ENCODE peak calls at places on chromosomes 4 and X, in six cellular contexts. L, O, D, R, G and F are unnamed samples.

GRCh38 chr4:101279377-101279871 is 67.9 kb downstream of the PPP3CA start:
- DNase-seq in L (no peak), O (no peak), D (peak), R (no peak), G (no peak), F (no peak)

GRCh38 chr4:105996845-105997244 is 101.6 kb downstream of the NPNT start:
- DNase-seq in L (no peak), O (no peak), D (peak), R (no peak), G (peak), F (no peak)

GRCh38 chrX:18951032-18951431 is 32.9 kb downstream of the PHKA2 start:
- DNase-seq in L (no peak), O (no peak), D (no peak), R (no peak), G (no peak), F (no peak)

GRCh38 chr4:177250056-177250696 is 59.5 kb upstream of the NEIL3 start:
- DNase-seq in L (peak), O (peak), D (peak), R (peak), G (peak), F (no peak)

GRCh38 chr4:169115897-169116254 is 105.8 kb upstream of the CBR4 start:
- DNase-seq in L (peak), O (no peak), D (peak), R (peak), G (peak), F (peak)

GRCh38 chrX:103480526-103480925 is 38.8 kb downstream of the RAB40A start:
- DNase-seq in L (no peak), O (no peak), D (no peak), R (no peak), G (no peak), F (no peak)

GRCh38 chr4:73422458-73422752 is 13.6 kb upstream of the AFP start:
- DNase-seq in L (no peak), O (no peak), D (no peak), R (no peak), G (no peak), F (no peak)

GRCh38 chrX:38939067-38939466 is 137.8 kb downstream of the MID1IP1 start:
- DNase-seq in L (no peak), O (no peak), D (no peak), R (peak), G (no peak), F (no peak)

GRCh38 chr4:154736774-154737173 is 7.0 kb upstream of the LRAT start:
- DNase-seq in L (no peak), O (no peak), D (no peak), R (no peak), G (no peak), F (no peak)

GRCh38 chr4:151874328-151874727 is 113.5 kb upstream of the GATB start:
- DNase-seq in L (no peak), O (no peak), D (no peak), R (no peak), G (no peak), F (no peak)

GRCh38 chr4:112075129-112075753 is 70.0 kb upstream of the FAM241A start:
- DNase-seq in L (no peak), O (no peak), D (peak), R (peak), G (peak), F (no peak)

GRCh38 chrX:20412871-20413486 is 146.3 kb upstream of the RPS6KA3 start:
- DNase-seq in L (no peak), O (peak), D (no peak), R (no peak), G (no peak), F (no peak)

GRCh38 chrX:40877869-40878268 is 142.5 kb upstream of the MED14 start:
- DNase-seq in L (no peak), O (no peak), D (no peak), R (peak), G (no peak), F (no peak)

GRCh38 chr4:87414806-87415205 is 7.6 kb upstream of the NUDT9 start:
- DNase-seq in L (no peak), O (no peak), D (no peak), R (no peak), G (no peak), F (no peak)

GRCh38 chr4:48428926-48429325 is 54.2 kb upstream of the SLC10A4 start:
- DNase-seq in L (no peak), O (no peak), D (no peak), R (no peak), G (no peak), F (no peak)

GRCh38 chr4:3780347-3781171 is 14.4 kb downstream of the ADRA2C start:
- DNase-seq in L (no peak), O (no peak), D (peak), R (no peak), G (peak), F (no peak)
- H3K27ac ChIP-seq in L (no peak), O (no peak), D (peak), R (no peak), G (no peak), F (no peak)

GRCh38 chr4:38132140-38132673 is 172.0 kb downstream of the PTTG2 start:
- DNase-seq in L (peak), O (peak), D (peak), R (peak), G (no peak), F (peak)
- H3K27ac ChIP-seq in L (peak), O (peak), D (peak), R (peak), G (no peak), F (peak)

GRCh38 chrX:79366556-79366887 is 612 bp downstream of the ITM2A start:
- DNase-seq in L (no peak), O (no peak), D (no peak), R (no peak), G (no peak), F (no peak)
- H3K27ac ChIP-seq in L (no peak), O (peak), D (no peak), R (no peak), G (no peak), F (no peak)

DNA sequence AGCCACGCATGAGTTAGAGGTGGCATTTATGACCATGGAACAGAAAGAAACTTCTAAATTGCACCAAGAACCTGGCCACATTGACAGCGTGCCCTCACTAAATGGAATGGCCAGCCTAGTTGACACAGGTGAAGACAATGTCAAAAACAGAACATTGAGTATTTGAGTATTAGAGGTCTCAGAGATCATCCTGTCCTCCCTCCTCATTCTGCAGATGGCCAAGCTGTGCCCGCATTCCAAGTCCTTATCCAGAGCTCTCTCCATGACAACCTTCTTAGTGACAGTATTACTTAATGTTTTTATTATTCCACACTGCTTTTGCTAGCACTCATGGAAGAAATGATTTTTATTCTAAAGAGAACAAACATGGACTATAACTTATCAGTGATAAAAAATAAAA is 9.9 kb upstream of the CCDC110 start:
- DNase-seq in L (no peak), O (no peak), D (no peak), R (no peak), G (no peak), F (no peak)
- H3K27ac ChIP-seq in L (no peak), O (no peak), D (no peak), R (no peak), G (no peak), F (no peak)

GRCh38 chr4:81738891-81739290 is 267.2 kb upstream of the RASGEF1B start:
- DNase-seq in L (no peak), O (no peak), D (no peak), R (no peak), G (no peak), F (no peak)
- H3K27ac ChIP-seq in L (no peak), O (no peak), D (peak), R (no peak), G (no peak), F (no peak)